ENCODE peak calls at places on chromosome 3, in six cellular contexts. L, E, A, D, F and U are unnamed samples.

GRCh38 chr3:40407007-40407406 is 20.0 kb downstream of the ENTPD3 start:
- ATAC-seq in L (no peak), E (no peak), A (no peak), D (no peak), F (no peak), U (no peak)

GRCh38 chr3:151183253-151183652 is 19.8 kb downstream of the GPR171 start:
- ATAC-seq in L (peak), E (no peak), A (no peak), D (no peak), F (no peak), U (peak)

GRCh38 chr3:114649331-114649730 is 355.5 kb downstream of the TIGIT start:
- ATAC-seq in L (peak), E (no peak), A (no peak), D (no peak), F (no peak), U (no peak)

GRCh38 chr3:79976466-79976865 is 208.7 kb upstream of the ROBO1 start:
- ATAC-seq in L (no peak), E (no peak), A (no peak), D (no peak), F (no peak), U (no peak)

GRCh38 chr3:20648294-20648693 is 462.3 kb upstream of the SGO1 start:
- ATAC-seq in L (no peak), E (no peak), A (no peak), D (no peak), F (no peak), U (no peak)

GRCh38 chr3:131386429-131386926 is 4.9 kb downstream of the NUDT16 start:
- ATAC-seq in L (no peak), E (peak), A (no peak), D (no peak), F (no peak), U (peak)

GRCh38 chr3:197222816-197223419 is 75.5 kb downstream of the DLG1 start:
- ATAC-seq in L (peak), E (peak), A (peak), D (no peak), F (no peak), U (no peak)

GRCh38 chr3:115616461-115616860 is 6.8 kb upstream of the GAP43 start:
- ATAC-seq in L (peak), E (no peak), A (no peak), D (no peak), F (peak), U (no peak)

GRCh38 chr3:115500795-115501194 is 122.5 kb upstream of the GAP43 start:
- ATAC-seq in L (no peak), E (no peak), A (no peak), D (no peak), F (no peak), U (no peak)

GRCh38 chr3:186362409-186362757 is 349 bp upstream of the DGKG start:
- ATAC-seq in L (peak), E (no peak), A (no peak), D (peak), F (peak), U (no peak)

GRCh38 chr3:17088602-17089313 is 204.0 kb downstream of the PLCL2 start:
- ATAC-seq in L (no peak), E (peak), A (no peak), D (no peak), F (no peak), U (peak)

GRCh38 chr3:180036092-180036677 is 552 bp downstream of the PEX5L start:
- ATAC-seq in L (peak), E (no peak), A (no peak), D (no peak), F (no peak), U (no peak)

GRCh38 chr3:100268986-100269385 is 8.2 kb downstream of the TBC1D23 start:
- ATAC-seq in L (no peak), E (no peak), A (no peak), D (no peak), F (no peak), U (no peak)

GRCh38 chr3:47108546-47108945 is 55.4 kb downstream of the SETD2 start:
- ATAC-seq in L (no peak), E (no peak), A (no peak), D (no peak), F (no peak), U (no peak)

DNA sequence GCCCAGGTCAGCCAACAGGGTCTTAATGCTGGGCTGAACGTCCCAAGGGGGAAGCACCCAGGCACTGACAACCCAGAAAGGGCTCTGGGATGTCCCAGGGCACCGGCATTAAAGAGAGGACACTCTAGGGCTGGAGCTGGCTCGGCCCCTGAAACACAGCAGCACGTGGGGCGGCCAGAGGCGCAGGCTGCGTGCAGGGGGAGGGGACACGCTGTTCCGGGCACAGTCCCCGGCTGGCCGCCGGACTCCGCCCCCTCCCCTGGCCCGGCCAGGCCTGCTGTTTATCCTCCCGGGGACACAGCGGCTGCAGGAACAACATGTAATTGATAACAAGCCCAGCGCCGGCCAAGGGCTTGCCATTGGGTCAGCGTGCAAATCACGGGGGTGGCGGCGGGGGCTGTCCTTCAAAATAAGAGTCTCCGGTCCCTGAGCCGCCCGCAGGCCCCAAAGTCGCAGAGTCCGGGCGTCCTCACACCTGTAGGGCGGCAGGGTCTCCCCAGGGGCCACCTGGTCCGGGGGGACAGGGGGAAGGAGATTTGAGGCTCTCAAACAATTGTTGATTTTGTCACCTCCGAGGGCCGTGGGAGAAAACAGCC is 1.3 kb downstream of the KLF15 start:
- ATAC-seq in L (peak), E (peak), A (peak), D (peak), F (no peak), U (peak)
- TF ChIP-seq EP300 in L (no peak), E (peak), A (no peak), D (no peak), F (no peak), U (peak)

GRCh38 chr3:194296832-194297666 is 54.1 kb downstream of the CPN2 start:
- ATAC-seq in L (no peak), E (peak), A (no peak), D (peak), F (no peak), U (peak)

GRCh38 chr3:194298331-194299227 is 52.5 kb downstream of the CPN2 start:
- ATAC-seq in L (no peak), E (no peak), A (peak), D (no peak), F (no peak), U (no peak)

GRCh38 chr3:194294199-194294887 is 56.8 kb downstream of the CPN2 start:
- ATAC-seq in L (no peak), E (no peak), A (peak), D (no peak), F (no peak), U (no peak)

GRCh38 chr3:194294888-194295214 is 56.3 kb downstream of the CPN2 start:
- ATAC-seq in L (no peak), E (no peak), A (no peak), D (no peak), F (no peak), U (no peak)

GRCh38 chr3:194296448-194296831 is 54.7 kb downstream of the CPN2 start:
- ATAC-seq in L (no peak), E (peak), A (no peak), D (peak), F (peak), U (peak)
- TF ChIP-seq EP300 in L (no peak), E (no peak), A (no peak), D (no peak), F (no peak), U (no peak)

GRCh38 chr3:49173792-49174170 is 2.4 kb downstream of the KLHDC8B start:
- ATAC-seq in L (no peak), E (no peak), A (no peak), D (no peak), F (no peak), U (no peak)

GRCh38 chr3:49175530-49175929 is 4.1 kb downstream of the KLHDC8B start:
- ATAC-seq in L (no peak), E (no peak), A (no peak), D (no peak), F (no peak), U (no peak)

GRCh38 chr3:49180116-49180515 is 8.7 kb downstream of the KLHDC8B start:
- ATAC-seq in L (no peak), E (no peak), A (no peak), D (no peak), F (no peak), U (no peak)

GRCh38 chr3:49174586-49174985 is 3.2 kb downstream of the KLHDC8B start:
- ATAC-seq in L (no peak), E (no peak), A (no peak), D (no peak), F (no peak), U (no peak)

GRCh38 chr3:49177073-49177472 is 5.7 kb downstream of the KLHDC8B start:
- ATAC-seq in L (no peak), E (no peak), A (no peak), D (no peak), F (no peak), U (no peak)
- TF ChIP-seq EP300 in L (no peak), E (no peak), A (no peak), D (no peak), F (no peak), U (no peak)

GRCh38 chr3:133295199-133295901 is 104.5 kb upstream of the BFSP2 start:
- ATAC-seq in L (peak), E (no peak), A (no peak), D (no peak), F (no peak), U (no peak)
- TF ChIP-seq EP300 in L (no peak), E (no peak), A (no peak), D (no peak), F (no peak), U (no peak)

GRCh38 chr3:71317749-71318458 is 265.6 kb downstream of the FOXP1 start:
- ATAC-seq in L (no peak), E (peak), A (no peak), D (peak), F (no peak), U (no peak)
- TF ChIP-seq EP300 in L (no peak), E (no peak), A (no peak), D (no peak), F (no peak), U (no peak)

DNA sequence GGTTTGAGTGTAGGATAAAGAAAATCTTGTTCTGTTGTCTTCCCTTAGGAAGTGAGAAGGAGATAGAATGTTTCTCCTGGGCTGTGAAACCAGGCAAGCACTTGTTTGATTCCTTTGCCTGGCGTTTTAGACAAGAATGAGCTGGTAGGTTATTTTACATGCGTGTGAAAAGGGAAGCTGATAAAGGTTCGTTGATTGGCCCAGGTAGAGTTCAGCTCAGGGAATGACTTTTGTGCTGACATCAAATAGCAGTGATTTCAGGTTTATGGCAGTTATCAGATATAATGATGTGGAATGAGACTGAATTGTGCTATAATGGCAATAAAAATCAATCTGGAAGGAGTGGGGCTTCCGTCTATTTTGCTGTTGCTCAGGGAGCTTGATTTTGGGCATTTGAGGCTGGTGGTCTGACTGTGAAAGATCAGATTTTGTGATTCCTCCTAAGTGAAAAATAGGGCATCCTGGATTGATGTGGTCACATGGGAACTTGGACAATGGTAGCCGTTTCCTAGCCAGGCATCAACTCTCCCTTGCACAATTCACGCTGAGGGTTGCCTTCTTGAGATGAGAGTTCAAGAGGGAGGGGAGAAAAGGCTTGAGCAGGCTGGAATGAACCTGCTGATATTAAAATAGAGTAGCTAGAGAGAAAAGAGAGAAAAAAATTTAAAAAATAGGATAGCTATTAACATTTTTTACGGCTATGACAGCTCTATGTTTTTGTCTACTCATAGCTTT is 388.9 kb downstream of the EDEM1 start:
- ATAC-seq in L (no peak), E (no peak), A (no peak), D (no peak), F (no peak), U (no peak)
- TF ChIP-seq EP300 in L (no peak), E (no peak), A (no peak), D (no peak), F (no peak), U (no peak)

GRCh38 chr3:8436667-8437287 is 64.8 kb upstream of the LMCD1 start:
- ATAC-seq in L (no peak), E (no peak), A (no peak), D (no peak), F (no peak), U (peak)
- TF ChIP-seq EP300 in L (no peak), E (peak), A (no peak), D (no peak), F (no peak), U (no peak)

GRCh38 chr3:177478170-177478859 is 281.0 kb upstream of the TBL1XR1 start:
- ATAC-seq in L (no peak), E (peak), A (no peak), D (no peak), F (peak), U (peak)
- TF ChIP-seq EP300 in L (no peak), E (peak), A (no peak), D (no peak), F (peak), U (no peak)

GRCh38 chr3:43895573-43895972 is 204.8 kb downstream of the ABHD5 start:
- ATAC-seq in L (no peak), E (no peak), A (no peak), D (no peak), F (no peak), U (no peak)

GRCh38 chr3:43893721-43894120 is 203.0 kb downstream of the ABHD5 start:
- ATAC-seq in L (no peak), E (no peak), A (no peak), D (no peak), F (peak), U (no peak)

GRCh38 chr3:43892061-43892460 is 201.3 kb downstream of the ABHD5 start:
- ATAC-seq in L (no peak), E (no peak), A (no peak), D (no peak), F (no peak), U (no peak)

GRCh38 chr3:43894176-43895049 is 203.7 kb downstream of the ABHD5 start:
- ATAC-seq in L (peak), E (peak), A (peak), D (peak), F (peak), U (peak)

GRCh38 chr3:43892535-43892934 is 201.8 kb downstream of the ABHD5 start:
- ATAC-seq in L (peak), E (no peak), A (no peak), D (no peak), F (no peak), U (no peak)
- TF ChIP-seq EP300 in L (no peak), E (no peak), A (no peak), D (no peak), F (no peak), U (no peak)